ENCODE peak calls at places on chromosomes 5 and 9, in four cellular contexts. One of them, this sample, is unnamed.

GRCh38 chr9:24381205-24381604 is 164.5 kb downstream of the IZUMO3 start:
- DNase-seq in neural progenitor cell: no peak
- DNase-seq in OCI-LY7: no peak
- DNase-seq in mesenchymal stem cell: no peak
- DNase-seq in this sample: no peak

GRCh38 chr9:87606921-87607521 is 109.4 kb downstream of the DAPK1 start:
- DNase-seq in neural progenitor cell: peak; percentile 64
- DNase-seq in OCI-LY7: no peak
- DNase-seq in mesenchymal stem cell: peak; percentile 69
- DNase-seq in this sample: no peak

GRCh38 chr5:115460476-115460875 is 84.1 kb downstream of the FEM1C start:
- DNase-seq in neural progenitor cell: no peak
- DNase-seq in OCI-LY7: no peak
- DNase-seq in mesenchymal stem cell: peak; percentile 71
- DNase-seq in this sample: no peak

GRCh38 chr9:99266136-99267023 is 44.3 kb downstream of the SEC61B start:
- DNase-seq in neural progenitor cell: peak; percentile 86
- DNase-seq in OCI-LY7: peak; percentile 77
- DNase-seq in mesenchymal stem cell: peak; percentile 64
- DNase-seq in this sample: peak; percentile 88

GRCh38 chr9:36192196-36192595 is 1.5 kb downstream of the CLTA start:
- DNase-seq in neural progenitor cell: peak; percentile 45
- DNase-seq in OCI-LY7: peak; percentile 30
- DNase-seq in mesenchymal stem cell: peak; percentile 35
- DNase-seq in this sample: peak; percentile 79

GRCh38 chr9:128009639-128010038 is 28.9 kb upstream of the EEIG1 start:
- DNase-seq in neural progenitor cell: no peak
- DNase-seq in OCI-LY7: no peak
- DNase-seq in mesenchymal stem cell: no peak
- DNase-seq in this sample: no peak

GRCh38 chr5:160266752-160267345 is 37.5 kb downstream of the FABP6 start:
- DNase-seq in neural progenitor cell: no peak
- DNase-seq in OCI-LY7: no peak
- DNase-seq in mesenchymal stem cell: no peak
- DNase-seq in this sample: no peak

GRCh38 chr9:106333487-106333886 is 529.5 kb upstream of the ZNF462 start:
- DNase-seq in neural progenitor cell: no peak
- DNase-seq in OCI-LY7: no peak
- DNase-seq in mesenchymal stem cell: no peak
- DNase-seq in this sample: no peak

GRCh38 chr9:93463638-93464248 is 10.4 kb upstream of the FAM120AOS start:
- DNase-seq in neural progenitor cell: no peak
- DNase-seq in OCI-LY7: peak; percentile 21
- DNase-seq in mesenchymal stem cell: no peak
- DNase-seq in this sample: no peak
- H3K4me1 ChIP-seq in neural progenitor cell: peaks cover 12% of the 10 kb centered on the region
- H3K4me1 ChIP-seq in OCI-LY7: peaks cover 98% of the 10 kb centered on the region
- H3K4me1 ChIP-seq in mesenchymal stem cell: peaks cover 13% of the 10 kb centered on the region
- H3K4me1 ChIP-seq in this sample: peaks cover 83% of the 10 kb centered on the region

DNA sequence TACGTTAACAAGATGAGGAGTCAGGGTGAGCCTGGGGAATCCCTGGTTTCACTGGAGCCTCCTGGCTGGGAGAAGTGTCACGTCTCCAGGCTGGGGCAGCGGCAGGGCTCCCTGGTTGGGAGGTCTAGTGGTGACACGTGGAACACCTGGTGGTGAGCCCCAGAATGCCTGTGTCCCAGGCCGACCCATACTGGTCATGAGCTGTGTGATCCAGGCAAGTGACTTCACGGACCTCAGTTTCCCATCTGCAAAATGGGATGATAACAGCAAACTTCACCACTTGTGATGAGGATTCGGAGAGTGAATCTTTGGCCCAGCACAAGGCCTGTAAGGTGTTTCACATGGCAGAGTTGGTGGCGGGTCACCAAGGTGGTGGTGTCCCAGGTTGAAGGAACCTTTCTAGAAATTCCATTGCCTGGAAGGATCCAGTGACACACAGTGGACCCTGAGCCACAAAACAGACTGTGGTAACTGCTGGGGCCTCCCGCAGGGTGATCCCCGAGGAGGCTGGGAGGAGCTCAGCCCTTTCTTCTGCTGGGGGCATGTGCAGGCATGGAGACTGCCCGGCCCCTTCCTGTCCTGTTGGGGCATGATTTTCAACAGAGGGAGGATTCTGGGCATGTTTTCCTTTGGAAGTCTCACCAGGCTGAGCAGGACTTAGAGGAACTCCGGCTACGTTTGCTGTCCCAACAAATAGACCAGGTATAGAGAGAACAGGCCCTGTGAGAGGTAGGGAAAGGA is 153.9 kb upstream of the IER5L start:
- DNase-seq in neural progenitor cell: no peak
- DNase-seq in OCI-LY7: no peak
- DNase-seq in mesenchymal stem cell: no peak
- DNase-seq in this sample: no peak
- H2AFZ ChIP-seq in neural progenitor cell: no peak overlapping the region
- H2AFZ ChIP-seq in OCI-LY7: no peak overlapping the region
- H2AFZ ChIP-seq in mesenchymal stem cell: no peak overlapping the region
- H2AFZ ChIP-seq in this sample: no peak overlapping the region

GRCh38 chr9:95076696-95077052 is 240.8 kb downstream of the FANCC start:
- DNase-seq in neural progenitor cell: no peak
- DNase-seq in OCI-LY7: no peak
- DNase-seq in mesenchymal stem cell: no peak
- DNase-seq in this sample: no peak
- H3K4me1 ChIP-seq in neural progenitor cell: peaks cover 38% of the 10 kb centered on the region
- H3K4me1 ChIP-seq in OCI-LY7: no peaks in the 10 kb centered on the region
- H3K4me1 ChIP-seq in mesenchymal stem cell: peaks cover 23% of the 10 kb centered on the region
- H3K4me1 ChIP-seq in this sample: no peaks in the 10 kb centered on the region

DNA sequence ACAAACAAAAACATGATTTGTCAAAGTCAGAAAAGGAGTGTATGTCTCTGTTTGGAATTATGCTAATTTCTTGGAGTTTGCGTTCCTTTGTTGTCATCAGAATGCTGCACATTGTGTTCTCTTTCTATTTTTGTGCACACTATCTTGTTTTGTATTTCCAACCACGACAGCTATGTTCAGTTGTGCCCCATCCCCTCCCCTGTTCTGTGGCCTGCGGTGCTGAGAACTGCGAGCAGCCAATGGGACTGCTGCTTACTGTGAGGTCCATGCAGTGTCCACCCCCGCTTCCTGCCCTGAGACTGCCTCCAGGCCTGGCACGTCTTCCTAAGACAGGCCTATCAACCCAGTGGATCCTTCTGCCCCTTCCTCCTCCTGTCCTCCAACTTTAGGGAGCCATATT is 76.8 kb downstream of the PALM2AKAP2 start:
- DNase-seq in neural progenitor cell: peak; percentile 9
- DNase-seq in OCI-LY7: no peak
- DNase-seq in mesenchymal stem cell: no peak
- DNase-seq in this sample: no peak
- H2AFZ ChIP-seq in neural progenitor cell: peak overlapping the region; percentile 68
- H2AFZ ChIP-seq in OCI-LY7: no peak overlapping the region
- H2AFZ ChIP-seq in mesenchymal stem cell: no peak overlapping the region
- H2AFZ ChIP-seq in this sample: no peak overlapping the region

DNA sequence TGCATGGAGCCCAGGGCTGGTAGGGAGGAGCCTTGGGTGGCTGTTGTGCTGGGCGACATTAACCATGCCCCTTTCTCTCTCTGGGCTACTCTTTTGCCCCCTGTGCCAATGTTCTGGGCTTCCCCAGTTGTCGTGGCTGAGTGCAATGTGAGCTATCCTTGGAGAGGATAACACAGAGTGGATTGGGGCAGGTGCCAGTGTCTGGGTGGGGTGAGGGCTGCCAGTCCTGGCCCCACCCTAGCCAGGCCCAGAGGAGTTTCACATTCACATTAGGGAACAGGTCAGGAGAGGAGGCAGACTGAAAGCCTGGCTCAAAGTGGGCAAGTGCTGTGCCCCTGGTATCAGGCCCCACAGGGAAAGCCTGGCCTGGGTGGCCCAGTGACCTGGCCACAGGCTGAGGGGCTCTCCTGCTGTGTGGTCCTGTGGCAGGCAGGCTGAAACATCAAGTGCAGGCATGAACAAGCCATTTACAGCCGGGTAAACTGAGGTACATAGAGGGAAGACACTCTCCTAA is 7.5 kb upstream of the NDST1 start:
- DNase-seq in neural progenitor cell: no peak
- DNase-seq in OCI-LY7: no peak
- DNase-seq in mesenchymal stem cell: no peak
- DNase-seq in this sample: no peak
- H3K4me1 ChIP-seq in neural progenitor cell: peaks cover 57% of the 10 kb centered on the region
- H3K4me1 ChIP-seq in OCI-LY7: peaks cover 12% of the 10 kb centered on the region
- H3K4me1 ChIP-seq in mesenchymal stem cell: peaks cover 80% of the 10 kb centered on the region
- H3K4me1 ChIP-seq in this sample: no peaks in the 10 kb centered on the region